ENCODE peak calls at places on chromosomes 11 and 22, in ten cellular contexts. One of them, this sample, is unnamed.

GRCh38 chr22:50185384-50186087 is at the start of gene TRABD:
- DNase-seq in MM.1S: peak
- DNase-seq in colonic mucosa: peak
- DNase-seq in neuronal stem cell: peak
- DNase-seq in ovary: peak
- DNase-seq in iPS DF 6.9: peak
- DNase-seq in mammary epithelial cell: peak
- DNase-seq in endodermal cell: peak
- DNase-seq in astrocyte of the cerebellum: peak
- DNase-seq in spleen: peak
- DNase-seq in this sample: peak

GRCh38 chr11:111393096-111393495 is 14.0 kb upstream of the POU2AF1 start:
- DNase-seq in MM.1S: no peak
- DNase-seq in colonic mucosa: no peak
- DNase-seq in neuronal stem cell: no peak
- DNase-seq in ovary: no peak
- DNase-seq in iPS DF 6.9: no peak
- DNase-seq in mammary epithelial cell: peak
- DNase-seq in endodermal cell: no peak
- DNase-seq in astrocyte of the cerebellum: no peak
- DNase-seq in spleen: no peak
- DNase-seq in this sample: no peak

GRCh38 chr11:74478877-74479276 is 11.5 kb upstream of the KCNE3 start:
- DNase-seq in MM.1S: no peak
- DNase-seq in colonic mucosa: no peak
- DNase-seq in neuronal stem cell: no peak
- DNase-seq in ovary: no peak
- DNase-seq in iPS DF 6.9: no peak
- DNase-seq in mammary epithelial cell: no peak
- DNase-seq in endodermal cell: no peak
- DNase-seq in astrocyte of the cerebellum: no peak
- DNase-seq in spleen: no peak
- DNase-seq in this sample: no peak

GRCh38 chr11:64876835-64877341 is 1.5 kb downstream of the EHD1 start:
- DNase-seq in MM.1S: no peak
- DNase-seq in colonic mucosa: peak
- DNase-seq in neuronal stem cell: no peak
- DNase-seq in ovary: no peak
- DNase-seq in iPS DF 6.9: no peak
- DNase-seq in mammary epithelial cell: peak
- DNase-seq in endodermal cell: no peak
- DNase-seq in astrocyte of the cerebellum: no peak
- DNase-seq in spleen: peak
- DNase-seq in this sample: no peak

GRCh38 chr22:45335854-45336492 is 26.2 kb downstream of the FAM118A start:
- DNase-seq in MM.1S: no peak
- DNase-seq in colonic mucosa: no peak
- DNase-seq in neuronal stem cell: no peak
- DNase-seq in ovary: no peak
- DNase-seq in iPS DF 6.9: no peak
- DNase-seq in mammary epithelial cell: no peak
- DNase-seq in endodermal cell: no peak
- DNase-seq in astrocyte of the cerebellum: no peak
- DNase-seq in spleen: no peak
- DNase-seq in this sample: no peak

GRCh38 chr11:76797341-76798201 is 14.4 kb downstream of the TSKU start:
- DNase-seq in MM.1S: no peak
- DNase-seq in colonic mucosa: peak
- DNase-seq in neuronal stem cell: no peak
- DNase-seq in ovary: no peak
- DNase-seq in iPS DF 6.9: no peak
- DNase-seq in mammary epithelial cell: no peak
- DNase-seq in endodermal cell: no peak
- DNase-seq in astrocyte of the cerebellum: no peak
- DNase-seq in spleen: peak
- DNase-seq in this sample: no peak

GRCh38 chr11:8092587-8093424 is 11.8 kb downstream of the TUB start:
- DNase-seq in MM.1S: peak
- DNase-seq in colonic mucosa: peak
- DNase-seq in neuronal stem cell: no peak
- DNase-seq in ovary: no peak
- DNase-seq in iPS DF 6.9: no peak
- DNase-seq in mammary epithelial cell: peak
- DNase-seq in endodermal cell: peak
- DNase-seq in astrocyte of the cerebellum: peak
- DNase-seq in spleen: peak
- DNase-seq in this sample: peak

GRCh38 chr11:17846852-17847453 is 112.4 kb downstream of the KCNC1 start:
- DNase-seq in MM.1S: no peak
- DNase-seq in colonic mucosa: no peak
- DNase-seq in neuronal stem cell: peak
- DNase-seq in ovary: no peak
- DNase-seq in iPS DF 6.9: no peak
- DNase-seq in mammary epithelial cell: peak
- DNase-seq in endodermal cell: no peak
- DNase-seq in astrocyte of the cerebellum: peak
- DNase-seq in spleen: no peak
- DNase-seq in this sample: peak

GRCh38 chr11:12122083-12122482 is 11.7 kb downstream of the MICAL2 start:
- DNase-seq in MM.1S: no peak
- DNase-seq in colonic mucosa: no peak
- DNase-seq in neuronal stem cell: no peak
- DNase-seq in ovary: no peak
- DNase-seq in iPS DF 6.9: no peak
- DNase-seq in mammary epithelial cell: no peak
- DNase-seq in endodermal cell: peak
- DNase-seq in astrocyte of the cerebellum: no peak
- DNase-seq in spleen: no peak
- DNase-seq in this sample: no peak

GRCh38 chr11:117143390-117143789 is 697 bp upstream of the PAFAH1B2 start:
- DNase-seq in MM.1S: peak
- DNase-seq in colonic mucosa: peak
- DNase-seq in neuronal stem cell: peak
- DNase-seq in ovary: peak
- DNase-seq in iPS DF 6.9: no peak
- DNase-seq in mammary epithelial cell: peak
- DNase-seq in endodermal cell: peak
- DNase-seq in astrocyte of the cerebellum: peak
- DNase-seq in spleen: no peak
- DNase-seq in this sample: peak

GRCh38 chr22:19984201-19984753 is 32.3 kb downstream of the ARVCF start:
- DNase-seq in MM.1S: peak
- DNase-seq in colonic mucosa: no peak
- DNase-seq in neuronal stem cell: no peak
- DNase-seq in ovary: no peak
- DNase-seq in iPS DF 6.9: no peak
- DNase-seq in mammary epithelial cell: peak
- DNase-seq in endodermal cell: no peak
- DNase-seq in astrocyte of the cerebellum: no peak
- DNase-seq in spleen: peak
- DNase-seq in this sample: peak

GRCh38 chr11:122523841-122524531 is 131.5 kb upstream of the UBASH3B start:
- DNase-seq in MM.1S: no peak
- DNase-seq in colonic mucosa: no peak
- DNase-seq in neuronal stem cell: no peak
- DNase-seq in ovary: no peak
- DNase-seq in iPS DF 6.9: peak
- DNase-seq in mammary epithelial cell: peak
- DNase-seq in endodermal cell: peak
- DNase-seq in astrocyte of the cerebellum: peak
- DNase-seq in spleen: no peak
- DNase-seq in this sample: peak

GRCh38 chr11:13062115-13062514 is 53.0 kb downstream of the RASSF10 start:
- DNase-seq in MM.1S: no peak
- DNase-seq in colonic mucosa: no peak
- DNase-seq in neuronal stem cell: no peak
- DNase-seq in ovary: no peak
- DNase-seq in iPS DF 6.9: no peak
- DNase-seq in mammary epithelial cell: no peak
- DNase-seq in endodermal cell: no peak
- DNase-seq in astrocyte of the cerebellum: no peak
- DNase-seq in spleen: no peak
- DNase-seq in this sample: no peak

DNA sequence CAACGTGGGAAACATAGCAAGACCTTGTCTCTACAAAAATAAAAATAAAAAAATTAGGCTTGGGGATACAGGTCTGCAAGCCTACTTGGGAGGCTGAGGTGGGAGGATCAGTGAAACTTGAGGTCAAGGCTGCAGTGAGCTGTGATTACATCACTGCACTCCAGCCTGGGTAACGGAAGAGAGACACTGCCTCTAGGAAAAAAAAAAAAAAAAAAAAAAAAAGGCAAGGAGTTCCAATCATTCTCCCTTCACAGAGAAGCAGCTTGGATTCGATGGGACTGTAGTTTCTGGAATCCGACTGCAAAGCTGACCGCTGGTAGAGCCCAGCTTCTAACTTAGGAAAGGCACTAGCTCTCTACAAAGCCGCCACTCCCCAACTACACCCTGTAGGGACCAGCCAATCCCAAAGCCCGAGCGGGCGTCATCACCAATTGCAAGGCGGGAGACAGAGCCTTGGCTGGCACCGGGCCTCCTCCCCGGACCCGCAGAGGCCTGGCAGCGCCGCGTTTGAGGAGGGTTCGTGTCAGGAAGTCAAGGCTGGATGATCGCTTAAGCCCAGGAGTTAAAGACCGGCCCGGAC is 699 bp upstream of the DDB2 start:
- DNase-seq in MM.1S: peak
- DNase-seq in colonic mucosa: peak
- DNase-seq in neuronal stem cell: peak
- DNase-seq in ovary: peak
- DNase-seq in iPS DF 6.9: peak
- DNase-seq in mammary epithelial cell: peak
- DNase-seq in endodermal cell: peak
- DNase-seq in astrocyte of the cerebellum: peak
- DNase-seq in spleen: peak
- DNase-seq in this sample: peak
- H3K4me3 ChIP-seq in MM.1S: peak
- H3K4me3 ChIP-seq in colonic mucosa: peak
- H3K4me3 ChIP-seq in neuronal stem cell: no peak
- H3K4me3 ChIP-seq in ovary: peak
- H3K4me3 ChIP-seq in iPS DF 6.9: peak
- H3K4me3 ChIP-seq in mammary epithelial cell: peak
- H3K4me3 ChIP-seq in endodermal cell: no peak
- H3K4me3 ChIP-seq in astrocyte of the cerebellum: peak
- H3K4me3 ChIP-seq in spleen: peak
- H3K4me3 ChIP-seq in this sample: peak

DNA sequence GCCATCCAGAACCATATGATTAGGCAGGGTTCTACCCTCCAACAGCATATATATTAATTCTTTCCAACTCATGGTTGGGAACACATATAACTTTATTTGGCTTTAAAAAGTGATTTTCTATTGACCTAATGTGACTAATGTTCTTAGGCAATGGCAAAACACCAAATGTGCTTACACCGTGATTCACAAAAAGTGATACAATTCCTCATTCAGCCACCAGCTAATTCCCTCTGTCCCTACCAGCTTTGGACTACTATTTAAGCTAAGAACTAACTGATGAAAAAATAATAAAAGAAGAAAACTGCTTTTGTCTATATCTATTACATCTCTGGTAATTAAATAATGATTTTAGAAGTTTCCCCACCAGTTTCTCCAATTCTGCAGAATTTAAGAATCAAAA is 4.7 kb downstream of the CTSC start:
- DNase-seq in MM.1S: no peak
- DNase-seq in colonic mucosa: no peak
- DNase-seq in neuronal stem cell: no peak
- DNase-seq in ovary: no peak
- DNase-seq in iPS DF 6.9: no peak
- DNase-seq in mammary epithelial cell: peak
- DNase-seq in endodermal cell: no peak
- DNase-seq in astrocyte of the cerebellum: no peak
- DNase-seq in spleen: no peak
- DNase-seq in this sample: no peak
- H3K4me3 ChIP-seq in MM.1S: no peak
- H3K4me3 ChIP-seq in colonic mucosa: no peak
- H3K4me3 ChIP-seq in neuronal stem cell: no peak
- H3K4me3 ChIP-seq in ovary: no peak
- H3K4me3 ChIP-seq in iPS DF 6.9: no peak
- H3K4me3 ChIP-seq in mammary epithelial cell: no peak
- H3K4me3 ChIP-seq in endodermal cell: no peak
- H3K4me3 ChIP-seq in astrocyte of the cerebellum: no peak
- H3K4me3 ChIP-seq in spleen: no peak
- H3K4me3 ChIP-seq in this sample: no peak

GRCh38 chr22:28438183-28438778 is 241.4 kb downstream of the TTC28 start:
- DNase-seq in MM.1S: no peak
- DNase-seq in colonic mucosa: no peak
- DNase-seq in neuronal stem cell: no peak
- DNase-seq in ovary: no peak
- DNase-seq in iPS DF 6.9: no peak
- DNase-seq in mammary epithelial cell: no peak
- DNase-seq in endodermal cell: no peak
- DNase-seq in astrocyte of the cerebellum: no peak
- DNase-seq in spleen: no peak
- DNase-seq in this sample: no peak
- H3K4me3 ChIP-seq in MM.1S: no peak
- H3K4me3 ChIP-seq in colonic mucosa: no peak
- H3K4me3 ChIP-seq in neuronal stem cell: no peak
- H3K4me3 ChIP-seq in ovary: no peak
- H3K4me3 ChIP-seq in iPS DF 6.9: no peak
- H3K4me3 ChIP-seq in mammary epithelial cell: no peak
- H3K4me3 ChIP-seq in endodermal cell: no peak
- H3K4me3 ChIP-seq in astrocyte of the cerebellum: no peak
- H3K4me3 ChIP-seq in spleen: no peak
- H3K4me3 ChIP-seq in this sample: no peak

GRCh38 chr11:2694495-2694894 is 5.3 kb downstream of the KCNQ1OT1 start:
- DNase-seq in MM.1S: no peak
- DNase-seq in colonic mucosa: no peak
- DNase-seq in neuronal stem cell: no peak
- DNase-seq in ovary: no peak
- DNase-seq in iPS DF 6.9: no peak
- DNase-seq in mammary epithelial cell: no peak
- DNase-seq in endodermal cell: no peak
- DNase-seq in astrocyte of the cerebellum: no peak
- DNase-seq in spleen: peak
- DNase-seq in this sample: no peak
- H3K4me3 ChIP-seq in MM.1S: no peak
- H3K4me3 ChIP-seq in colonic mucosa: no peak
- H3K4me3 ChIP-seq in neuronal stem cell: no peak
- H3K4me3 ChIP-seq in ovary: no peak
- H3K4me3 ChIP-seq in iPS DF 6.9: no peak
- H3K4me3 ChIP-seq in mammary epithelial cell: no peak
- H3K4me3 ChIP-seq in endodermal cell: no peak
- H3K4me3 ChIP-seq in astrocyte of the cerebellum: no peak
- H3K4me3 ChIP-seq in spleen: no peak
- H3K4me3 ChIP-seq in this sample: no peak

GRCh38 chr11:83725718-83726117 is 439.6 kb upstream of the CCDC90B start:
- DNase-seq in MM.1S: no peak
- DNase-seq in colonic mucosa: no peak
- DNase-seq in neuronal stem cell: no peak
- DNase-seq in ovary: no peak
- DNase-seq in iPS DF 6.9: no peak
- DNase-seq in mammary epithelial cell: no peak
- DNase-seq in endodermal cell: no peak
- DNase-seq in astrocyte of the cerebellum: no peak
- DNase-seq in spleen: no peak
- DNase-seq in this sample: no peak
- H3K4me3 ChIP-seq in MM.1S: no peak
- H3K4me3 ChIP-seq in colonic mucosa: no peak
- H3K4me3 ChIP-seq in neuronal stem cell: no peak
- H3K4me3 ChIP-seq in ovary: no peak
- H3K4me3 ChIP-seq in iPS DF 6.9: no peak
- H3K4me3 ChIP-seq in mammary epithelial cell: no peak
- H3K4me3 ChIP-seq in endodermal cell: peak
- H3K4me3 ChIP-seq in astrocyte of the cerebellum: no peak
- H3K4me3 ChIP-seq in spleen: no peak
- H3K4me3 ChIP-seq in this sample: peak

This sample was measured in heart right ventricle.